ENCODE peak calls at places on chromosomes 7 and 10, in ten cellular contexts. X is GM23248; C is upper lobe of left lung; Y is stimulated activated CD4-positive, alpha-beta T cell treated with anti-CD3 and anti-CD28 coated beads, TNF-alpha, amount 100 ng/mL, for 24 hours; S is ACHN; U is body of pancreas; P is activated CD4-positive, alpha-beta T cell treated with anti-CD3 and anti-CD28 coated beads, Interleukin-2, amount 10 ng/mL, durations not matched to agents 7 days and 5 days; K is iPS-NIHi11; G is Calu3; N is A172. H is an unnamed sample.
A peak's percentile ranks its signal among the peaks of the same experiment; 100 is the strongest.

GRCh38 chr10:20888620-20889337 is 8.3 kb downstream of the NEBL start:
- DNase-seq in K (no peak), N (peak; percentile 42), S (no peak), G (no peak), Y (no peak), P (no peak), U (no peak), X (peak; percentile 3), C (no peak), H (no peak)

GRCh38 chr10:5447611-5448071 is 35.3 kb downstream of the NET1 start:
- DNase-seq in C (no peak), X (peak; percentile 53), G (no peak), K (no peak), N (no peak), U (no peak), P (peak; percentile 70), S (peak; percentile 39), Y (peak; percentile 20), H (peak; percentile 59)

GRCh38 chr10:25508112-25508815 is 333.5 kb downstream of the GPR158 start:
- DNase-seq in Y (no peak), N (no peak), S (no peak), K (peak; percentile 20), P (no peak), U (no peak), G (no peak), C (no peak), X (no peak), H (no peak)

GRCh38 chr7:151306374-151306773 is 35.2 kb upstream of the NUB1 start:
- DNase-seq in K (no peak), G (no peak), C (no peak), S (no peak), Y (no peak), X (no peak), P (no peak), N (no peak), U (no peak), H (no peak)

GRCh38 chr10:129078746-129079480 is 388.1 kb upstream of the MGMT start:
- DNase-seq in Y (no peak), N (no peak), U (no peak), K (no peak), S (no peak), X (no peak), P (no peak), G (no peak), C (no peak), H (no peak)

GRCh38 chr10:110865804-110866482 is 5.8 kb upstream of the PDCD4 start:
- DNase-seq in G (no peak), X (peak; percentile 4), Y (no peak), C (peak; percentile 24), P (no peak), U (no peak), S (peak; percentile 9), N (peak; percentile 35), K (no peak), H (no peak)

GRCh38 chr10:98309366-98310355 is 41.7 kb upstream of the LOXL4 start:
- DNase-seq in S (peak; percentile 81), P (peak; percentile 7), G (peak; percentile 78), K (peak; percentile 94), N (peak; percentile 79), U (peak; percentile 69), Y (peak; percentile 19), X (peak; percentile 90), C (peak; percentile 65), H (peak; percentile 84)

GRCh38 chr7:85890244-85890811 is 703.5 kb upstream of the SEMA3D start:
- DNase-seq in K (peak; percentile 35), Y (no peak), N (peak; percentile 24), S (peak; percentile 62), C (no peak), G (no peak), X (peak; percentile 69), P (no peak), U (no peak), H (peak; percentile 40)

GRCh38 chr10:6977641-6978627 is 397.9 kb upstream of the PRKCQ start:
- DNase-seq in X (no peak), K (no peak), U (no peak), G (no peak), P (no peak), C (no peak), Y (no peak), N (no peak), S (no peak), H (no peak)

GRCh38 chr7:131071786-131072504 is 255.7 kb upstream of the MKLN1 start:
- DNase-seq in C (peak; percentile 38), G (peak; percentile 81), K (no peak), Y (no peak), U (peak; percentile 75), N (peak; percentile 79), S (peak; percentile 97), P (no peak), X (peak; percentile 70), H (peak; percentile 59)

GRCh38 chr10:49601857-49602256 is 8.3 kb upstream of the SLC18A3 start:
- DNase-seq in Y (no peak), P (no peak), X (peak; percentile 82), K (no peak), S (peak; percentile 45), G (no peak), N (peak; percentile 48), U (no peak), C (peak; percentile 8), H (peak; percentile 70)

GRCh38 chr10:52956861-52957260 is 184.3 kb upstream of the MBL2 start:
- DNase-seq in P (no peak), X (no peak), S (no peak), U (no peak), C (no peak), K (no peak), N (no peak), G (no peak), Y (no peak), H (peak; percentile 7)